ENCODE peak calls at places on chromosome 14, in nine cellular contexts. One of them, this sample, is unnamed.

GRCh38 chr14:36275741-36276140 is 44.7 kb downstream of the MBIP start:
- DNase-seq in HTR-8/SVneo: no peak
- DNase-seq in glomerular endothelial cell: no peak
- DNase-seq in WTC11: no peak
- DNase-seq in RPMI8226: no peak
- DNase-seq in body of pancreas: no peak
- DNase-seq in GM20000: no peak
- DNase-seq in Daoy: no peak
- DNase-seq in posterior cingulate gyrus: no peak
- DNase-seq in this sample: no peak

GRCh38 chr14:88323086-88323519 is at the start of gene KCNK10:
- DNase-seq in HTR-8/SVneo: no peak
- DNase-seq in glomerular endothelial cell: no peak
- DNase-seq in WTC11: peak
- DNase-seq in RPMI8226: no peak
- DNase-seq in body of pancreas: no peak
- DNase-seq in GM20000: no peak
- DNase-seq in Daoy: peak
- DNase-seq in posterior cingulate gyrus: peak
- DNase-seq in this sample: no peak

GRCh38 chr14:101559624-101560533 is 1.4 kb upstream of the DIO3 start:
- DNase-seq in HTR-8/SVneo: peak
- DNase-seq in glomerular endothelial cell: no peak
- DNase-seq in WTC11: peak
- DNase-seq in RPMI8226: no peak
- DNase-seq in body of pancreas: peak
- DNase-seq in GM20000: no peak
- DNase-seq in Daoy: peak
- DNase-seq in posterior cingulate gyrus: peak
- DNase-seq in this sample: no peak

GRCh38 chr14:26601856-26602255 is 4.0 kb upstream of the NOVA1 start:
- DNase-seq in HTR-8/SVneo: no peak
- DNase-seq in glomerular endothelial cell: no peak
- DNase-seq in WTC11: no peak
- DNase-seq in RPMI8226: no peak
- DNase-seq in body of pancreas: no peak
- DNase-seq in GM20000: no peak
- DNase-seq in Daoy: no peak
- DNase-seq in posterior cingulate gyrus: no peak
- DNase-seq in this sample: no peak

GRCh38 chr14:64891839-64892375 is 12.2 kb upstream of the SPTB start:
- DNase-seq in HTR-8/SVneo: peak
- DNase-seq in glomerular endothelial cell: no peak
- DNase-seq in WTC11: no peak
- DNase-seq in RPMI8226: peak
- DNase-seq in body of pancreas: peak
- DNase-seq in GM20000: peak
- DNase-seq in Daoy: peak
- DNase-seq in posterior cingulate gyrus: no peak
- DNase-seq in this sample: peak

GRCh38 chr14:21534576-21534975 is 8.4 kb upstream of the SALL2 start:
- DNase-seq in HTR-8/SVneo: no peak
- DNase-seq in glomerular endothelial cell: no peak
- DNase-seq in WTC11: peak
- DNase-seq in RPMI8226: no peak
- DNase-seq in body of pancreas: no peak
- DNase-seq in GM20000: no peak
- DNase-seq in Daoy: no peak
- DNase-seq in posterior cingulate gyrus: no peak
- DNase-seq in this sample: no peak

GRCh38 chr14:72451081-72451972 is 442.6 kb downstream of the DPF3 start:
- DNase-seq in HTR-8/SVneo: no peak
- DNase-seq in glomerular endothelial cell: no peak
- DNase-seq in WTC11: no peak
- DNase-seq in RPMI8226: peak
- DNase-seq in body of pancreas: peak
- DNase-seq in GM20000: peak
- DNase-seq in Daoy: peak
- DNase-seq in posterior cingulate gyrus: no peak
- DNase-seq in this sample: no peak

GRCh38 chr14:90381999-90382451 is 14.8 kb upstream of the CALM1 start:
- DNase-seq in HTR-8/SVneo: no peak
- DNase-seq in glomerular endothelial cell: no peak
- DNase-seq in WTC11: peak
- DNase-seq in RPMI8226: no peak
- DNase-seq in body of pancreas: peak
- DNase-seq in GM20000: no peak
- DNase-seq in Daoy: no peak
- DNase-seq in posterior cingulate gyrus: no peak
- DNase-seq in this sample: peak

GRCh38 chr14:94367347-94367746 is 21.1 kb downstream of the SERPINA1 start:
- DNase-seq in HTR-8/SVneo: no peak
- DNase-seq in glomerular endothelial cell: no peak
- DNase-seq in WTC11: no peak
- DNase-seq in RPMI8226: no peak
- DNase-seq in body of pancreas: no peak
- DNase-seq in GM20000: no peak
- DNase-seq in Daoy: no peak
- DNase-seq in posterior cingulate gyrus: no peak
- DNase-seq in this sample: no peak

GRCh38 chr14:103157969-103158368 is 34.7 kb downstream of the TNFAIP2 start:
- DNase-seq in HTR-8/SVneo: no peak
- DNase-seq in glomerular endothelial cell: no peak
- DNase-seq in WTC11: no peak
- DNase-seq in RPMI8226: no peak
- DNase-seq in body of pancreas: no peak
- DNase-seq in GM20000: no peak
- DNase-seq in Daoy: no peak
- DNase-seq in posterior cingulate gyrus: peak
- DNase-seq in this sample: no peak

GRCh38 chr14:79764288-79764687 is 447.0 kb downstream of the DIO2 start:
- DNase-seq in HTR-8/SVneo: no peak
- DNase-seq in glomerular endothelial cell: no peak
- DNase-seq in WTC11: no peak
- DNase-seq in RPMI8226: no peak
- DNase-seq in body of pancreas: no peak
- DNase-seq in GM20000: no peak
- DNase-seq in Daoy: no peak
- DNase-seq in posterior cingulate gyrus: no peak
- DNase-seq in this sample: no peak

GRCh38 chr14:75307700-75308379 is 29.2 kb downstream of the FOS start:
- DNase-seq in HTR-8/SVneo: peak
- DNase-seq in glomerular endothelial cell: no peak
- DNase-seq in WTC11: peak
- DNase-seq in RPMI8226: peak
- DNase-seq in body of pancreas: peak
- DNase-seq in GM20000: peak
- DNase-seq in Daoy: peak
- DNase-seq in posterior cingulate gyrus: peak
- DNase-seq in this sample: peak

GRCh38 chr14:23566782-23567185 is 807 bp downstream of the AP1G2 start:
- DNase-seq in HTR-8/SVneo: no peak
- DNase-seq in glomerular endothelial cell: no peak
- DNase-seq in WTC11: no peak
- DNase-seq in RPMI8226: no peak
- DNase-seq in body of pancreas: peak
- DNase-seq in GM20000: no peak
- DNase-seq in Daoy: no peak
- DNase-seq in posterior cingulate gyrus: no peak
- DNase-seq in this sample: no peak

This sample was measured in fibroblast of mammary gland.